ENCODE peak calls at places on chromosomes 12 and 14, in nine cellular contexts. O is activated naive CD8-positive, alpha-beta T cell treated with anti-CD3 and anti-CD28 coated beads, Interleukin-2, amount 50 U/mL, for 24 hours; Y is GM04504; I is cardiac muscle cell; F is endothelial cell; Q is memory B cell; N is fibroblast of the conjunctiva; C is NCI-H774; W is neuronal stem cell. Z is an unnamed sample.

GRCh38 chr14:99854831-99855230 is 61.6 kb downstream of the EML1 start:
- DNase-seq in O (no peak), Y (no peak), I (no peak), F (no peak), Q (no peak), N (no peak), C (no peak), W (no peak), Z (no peak)

GRCh38 chr12:109880938-109881337 is 597 bp upstream of the GLTP start:
- DNase-seq in O (no peak), Y (no peak), I (no peak), F (no peak), Q (no peak), N (no peak), C (no peak), W (no peak), Z (no peak)

GRCh38 chr12:67578976-67579661 is 69.4 kb upstream of the DYRK2 start:
- DNase-seq in O (no peak), Y (no peak), I (peak; percentile 12), F (no peak), Q (no peak), N (no peak), C (no peak), W (no peak), Z (no peak)

GRCh38 chr12:111692575-111693210 is 6.8 kb downstream of the ACAD10 start:
- DNase-seq in O (no peak), Y (no peak), I (peak; percentile 13), F (peak; percentile 28), Q (no peak), N (no peak), C (no peak), W (no peak), Z (no peak)

GRCh38 chr12:56836800-56837663 is 73.9 kb downstream of the HSD17B6 start:
- DNase-seq in O (peak; percentile 25), Y (peak; percentile 38), I (peak; percentile 76), F (no peak), Q (no peak), N (peak; percentile 14), C (no peak), W (no peak), Z (no peak)

GRCh38 chr12:3436496-3437060 is 54.4 kb upstream of the PRMT8 start:
- DNase-seq in O (no peak), Y (no peak), I (peak; percentile 8), F (no peak), Q (no peak), N (no peak), C (peak; percentile 86), W (no peak), Z (no peak)

GRCh38 chr12:100174506-100174905 is 26.1 kb upstream of the ACTR6 start:
- DNase-seq in O (no peak), Y (no peak), I (no peak), F (no peak), Q (no peak), N (no peak), C (no peak), W (no peak), Z (no peak)

GRCh38 chr14:73457050-73457934 is 1.1 kb downstream of the NUMB start:
- DNase-seq in O (peak; percentile 24), Y (peak; percentile 14), I (peak; percentile 26), F (peak; percentile 30), Q (no peak), N (no peak), C (no peak), W (peak; percentile 40), Z (no peak)

GRCh38 chr14:101501858-101502615 is 59.3 kb upstream of the DIO3 start:
- DNase-seq in O (no peak), Y (no peak), I (no peak), F (no peak), Q (no peak), N (no peak), C (no peak), W (no peak), Z (no peak)

GRCh38 chr12:64461634-64462414 is 9.9 kb downstream of the TBK1 start:
- DNase-seq in O (no peak), Y (peak; percentile 91), I (peak; percentile 90), F (no peak), Q (no peak), N (no peak), C (no peak), W (no peak), Z (no peak)

GRCh38 chr12:67193705-67194104 is 75.5 kb upstream of the CAND1 start:
- DNase-seq in O (peak; percentile 20), Y (peak; percentile 3), I (peak; percentile 41), F (peak; percentile 56), Q (no peak), N (no peak), C (no peak), W (peak; percentile 62), Z (no peak)

GRCh38 chr12:31736472-31736871 is 7.7 kb upstream of the AMN1 start:
- DNase-seq in O (peak; percentile 48), Y (peak; percentile 71), I (peak; percentile 82), F (no peak), Q (no peak), N (no peak), C (no peak), W (no peak), Z (no peak)

GRCh38 chr14:79915411-79915810 is 295.9 kb downstream of the DIO2 start:
- DNase-seq in O (no peak), Y (no peak), I (no peak), F (no peak), Q (no peak), N (no peak), C (no peak), W (no peak), Z (no peak)